ENCODE peak calls at places on chromosomes 5 and 9, in six cellular contexts. J is fibroblast of gingiva, S is tibial artery, A is caudate nucleus, D is neural crest cell, V is T1000. T is an unnamed sample.

GRCh38 chr5:154819546-154819945 is 30.9 kb downstream of the FAXDC2 start:
- DNase-seq in J (no peak), S (no peak), A (no peak), D (no peak), V (no peak), T (no peak)

GRCh38 chr9:6498982-6499381 is 86.0 kb downstream of the UHRF2 start:
- DNase-seq in J (no peak), S (no peak), A (no peak), D (no peak), V (no peak), T (no peak)

GRCh38 chr5:76521240-76521758 is 101.9 kb downstream of the F2RL2 start:
- DNase-seq in J (peak), S (no peak), A (no peak), D (no peak), V (no peak), T (no peak)

GRCh38 chr9:133691659-133692363 is 46.3 kb downstream of the SARDH start:
- DNase-seq in J (no peak), S (no peak), A (no peak), D (no peak), V (peak), T (no peak)

GRCh38 chr5:94375801-94376200 is 242.6 kb downstream of the KIAA0825 start:
- DNase-seq in J (no peak), S (no peak), A (no peak), D (no peak), V (no peak), T (no peak)

GRCh38 chr5:17185776-17186175 is 31.7 kb upstream of the BASP1 start:
- DNase-seq in J (peak), S (peak), A (no peak), D (no peak), V (no peak), T (no peak)

GRCh38 chr5:159449925-159450324 is 119.6 kb upstream of the IL12B start:
- DNase-seq in J (no peak), S (no peak), A (no peak), D (no peak), V (peak), T (no peak)

GRCh38 chr5:101580591-101580990 is 677.5 kb upstream of the ST8SIA4 start:
- DNase-seq in J (no peak), S (no peak), A (no peak), D (no peak), V (no peak), T (no peak)

GRCh38 chr9:25678147-25678666 is at the start of gene TUSC1:
- DNase-seq in J (peak), S (peak), A (no peak), D (no peak), V (peak), T (peak)

GRCh38 chr9:83656032-83656680 is 33.2 kb downstream of the IDNK start:
- DNase-seq in J (no peak), S (no peak), A (no peak), D (no peak), V (no peak), T (no peak)

GRCh38 chr5:126403156-126403555 is 20.1 kb upstream of the GRAMD2B start:
- DNase-seq in J (peak), S (no peak), A (no peak), D (no peak), V (no peak), T (no peak)

GRCh38 chr9:134358026-134358967 is 32.0 kb downstream of the RXRA start:
- DNase-seq in J (no peak), S (no peak), A (no peak), D (no peak), V (peak), T (no peak)

GRCh38 chr9:84277646-84278045 is 62.9 kb downstream of the SLC28A3 start:
- DNase-seq in J (no peak), S (no peak), A (no peak), D (no peak), V (no peak), T (no peak)

GRCh38 chr9:126516936-126517750 is 96.6 kb upstream of the LMX1B start:
- DNase-seq in J (peak), S (peak), A (no peak), D (peak), V (peak), T (peak)

GRCh38 chr5:116078199-116078598 is 6.6 kb upstream of the COMMD10 start:
- DNase-seq in J (no peak), S (no peak), A (no peak), D (no peak), V (no peak), T (no peak)

GRCh38 chr9:36961051-36961450 is 73.0 kb downstream of the PAX5 start:
- DNase-seq in J (no peak), S (no peak), A (no peak), D (no peak), V (no peak), T (no peak)

GRCh38 chr5:89313044-89313443 is 430.1 kb upstream of the MEF2C start:
- DNase-seq in J (peak), S (no peak), A (no peak), D (no peak), V (peak), T (no peak)

GRCh38 chr5:53031695-53032096 is 42.5 kb downstream of the ITGA2 start:
- DNase-seq in J (peak), S (no peak), A (no peak), D (no peak), V (no peak), T (no peak)

GRCh38 chr9:5920860-5921328 is 30.2 kb downstream of the MLANA start:
- DNase-seq in J (peak), S (no peak), A (no peak), D (no peak), V (no peak), T (no peak)

GRCh38 chr5:91636351-91636750 is 253.2 kb upstream of the ARRDC3 start:
- DNase-seq in J (no peak), S (no peak), A (no peak), D (no peak), V (no peak), T (no peak)

T was measured in occipital lobe.